ENCODE peak calls at places on chromosomes 5 and 9, in eight cellular contexts. M, X, F, Q, B, W, Y and Z are unnamed samples.

GRCh38 chr9:98726735-98727134 is 18.0 kb upstream of the GABBR2 start:
- DNase-seq in M (no peak), X (peak; percentile 27), F (no peak), Q (no peak), B (peak; percentile 34), W (no peak), Y (no peak), Z (no peak)

GRCh38 chr9:22279621-22280020 is 167.0 kb upstream of the DMRTA1 start:
- DNase-seq in M (no peak), X (no peak), F (no peak), Q (no peak), B (peak; percentile 42), W (no peak), Y (no peak), Z (no peak)

GRCh38 chr9:134658378-134658955 is 16.9 kb downstream of the COL5A1 start:
- DNase-seq in M (no peak), X (no peak), F (no peak), Q (no peak), B (no peak), W (no peak), Y (no peak), Z (no peak)

GRCh38 chr5:172189693-172190296 is 1.8 kb upstream of the STK10 start:
- DNase-seq in M (no peak), X (no peak), F (no peak), Q (no peak), B (no peak), W (no peak), Y (no peak), Z (no peak)

GRCh38 chr5:78799254-78800017 is 150.9 kb upstream of the LHFPL2 start:
- DNase-seq in M (no peak), X (no peak), F (no peak), Q (no peak), B (peak; percentile 73), W (no peak), Y (no peak), Z (no peak)

GRCh38 chr9:84107081-84107480 is 126.5 kb downstream of the RMI1 start:
- DNase-seq in M (no peak), X (no peak), F (no peak), Q (no peak), B (no peak), W (no peak), Y (no peak), Z (no peak)

GRCh38 chr5:73625314-73625904 is 587 bp upstream of the ARHGEF28 start:
- DNase-seq in M (no peak), X (peak; percentile 18), F (no peak), Q (no peak), B (no peak), W (no peak), Y (no peak), Z (no peak)

GRCh38 chr9:72948906-72949582 is 3.8 kb downstream of the ALDH1A1 start:
- DNase-seq in M (no peak), X (no peak), F (no peak), Q (no peak), B (no peak), W (no peak), Y (no peak), Z (no peak)

GRCh38 chr5:14932902-14933475 is 61.4 kb upstream of the ANKH start:
- DNase-seq in M (no peak), X (no peak), F (no peak), Q (no peak), B (no peak), W (no peak), Y (no peak), Z (no peak)

GRCh38 chr5:157750320-157750719 is 6.8 kb downstream of the LSM11 start:
- DNase-seq in M (no peak), X (no peak), F (no peak), Q (no peak), B (peak; percentile 48), W (no peak), Y (no peak), Z (no peak)

GRCh38 chr5:149265559-149265958 is 6.1 kb upstream of the AFAP1L1 start:
- DNase-seq in M (no peak), X (peak; percentile 42), F (no peak), Q (no peak), B (peak; percentile 30), W (no peak), Y (no peak), Z (no peak)

GRCh38 chr5:7078901-7079300 is 317.0 kb upstream of the ADCY2 start:
- DNase-seq in M (no peak), X (peak; percentile 74), F (no peak), Q (no peak), B (no peak), W (no peak), Y (no peak), Z (no peak)

GRCh38 chr5:152125806-152126205 is 201.2 kb upstream of the GLRA1 start:
- DNase-seq in M (no peak), X (no peak), F (no peak), Q (no peak), B (no peak), W (no peak), Y (no peak), Z (no peak)

GRCh38 chr9:34512131-34513078 is 10.4 kb downstream of the ENHO start:
- DNase-seq in M (no peak), X (no peak), F (no peak), Q (no peak), B (no peak), W (no peak), Y (no peak), Z (no peak)

GRCh38 chr9:27125030-27125429 is 16.0 kb downstream of the TEK start:
- DNase-seq in M (peak; percentile 7), X (peak; percentile 73), F (no peak), Q (peak; percentile 57), B (peak; percentile 99), W (peak; percentile 73), Y (no peak), Z (no peak)

GRCh38 chr5:65808818-65809217 is 86.8 kb downstream of the NLN start:
- DNase-seq in M (peak; percentile 26), X (peak; percentile 19), F (no peak), Q (no peak), B (peak; percentile 45), W (no peak), Y (no peak), Z (no peak)

GRCh38 chr5:11595045-11595444 is 309.2 kb downstream of the CTNND2 start:
- DNase-seq in M (no peak), X (peak; percentile 28), F (no peak), Q (no peak), B (no peak), W (no peak), Y (no peak), Z (no peak)

GRCh38 chr9:100756217-100756616 is 178.3 kb downstream of the CAVIN4 start:
- DNase-seq in M (no peak), X (no peak), F (no peak), Q (no peak), B (no peak), W (no peak), Y (no peak), Z (no peak)

GRCh38 chr5:9513825-9514224 is 32.0 kb downstream of the SEMA5A start:
- DNase-seq in M (no peak), X (peak; percentile 41), F (no peak), Q (no peak), B (no peak), W (no peak), Y (no peak), Z (no peak)

GRCh38 chr9:87776481-87777373 is 50.8 kb downstream of the CTSL start:
- DNase-seq in M (no peak), X (no peak), F (no peak), Q (no peak), B (no peak), W (no peak), Y (no peak), Z (no peak)

GRCh38 chr9:26811106-26811505 is 81.5 kb downstream of the CAAP1 start:
- DNase-seq in M (no peak), X (no peak), F (no peak), Q (no peak), B (no peak), W (no peak), Y (no peak), Z (no peak)